ENCODE peak calls at places on chromosomes 16 and 17, in six cellular contexts. Z is cardiac fibroblast, Q is left lung, W is ELR, U is GM12891, V is nucleus accumbens. R is an unnamed sample.

GRCh38 chr16:54242199-54242598 is 44.4 kb downstream of the IRX3 start:
- DNase-seq in Z (no peak), Q (no peak), W (peak), U (no peak), V (no peak), R (no peak)

GRCh38 chr17:31580331-31581021 is 189.0 kb downstream of the RAB11FIP4 start:
- DNase-seq in Z (peak), Q (peak), W (peak), U (no peak), V (no peak), R (peak)

GRCh38 chr17:1162116-1162855 is 17.5 kb downstream of the ABR start:
- DNase-seq in Z (no peak), Q (peak), W (no peak), U (no peak), V (no peak), R (no peak)

GRCh38 chr17:57537524-57538410 is 207.3 kb downstream of the CCDC182 start:
- DNase-seq in Z (no peak), Q (peak), W (no peak), U (peak), V (no peak), R (no peak)

GRCh38 chr16:50598936-50599361 is 50.8 kb downstream of the NKD1 start:
- DNase-seq in Z (no peak), Q (no peak), W (no peak), U (no peak), V (no peak), R (no peak)

GRCh38 chr17:57080708-57081107 is 4.3 kb upstream of the AKAP1 start:
- DNase-seq in Z (peak), Q (no peak), W (peak), U (no peak), V (no peak), R (no peak)

GRCh38 chr16:74485916-74486315 is 64.6 kb upstream of the CLEC18B start:
- DNase-seq in Z (no peak), Q (no peak), W (no peak), U (no peak), V (no peak), R (no peak)

GRCh38 chr17:75504347-75505151 is 10.8 kb downstream of the CASKIN2 start:
- DNase-seq in Z (no peak), Q (peak), W (peak), U (peak), V (no peak), R (no peak)

GRCh38 chr16:1464894-1465566 is 9.8 kb downstream of the CLCN7 start:
- DNase-seq in Z (no peak), Q (peak), W (no peak), U (no peak), V (no peak), R (no peak)

GRCh38 chr16:89723279-89724250 is 2.2 kb downstream of the ZNF276 start:
- DNase-seq in Z (no peak), Q (no peak), W (no peak), U (no peak), V (peak), R (no peak)

GRCh38 chr16:67543582-67543981 is 15.0 kb downstream of the RIPOR1 start:
- DNase-seq in Z (no peak), Q (no peak), W (no peak), U (no peak), V (no peak), R (no peak)

GRCh38 chr17:48990882-48991357 is 6.3 kb upstream of the IGF2BP1 start:
- DNase-seq in Z (no peak), Q (no peak), W (no peak), U (no peak), V (no peak), R (no peak)

GRCh38 chr17:68290268-68290954 is 516 bp downstream of the SLC16A6 start:
- DNase-seq in Z (no peak), Q (peak), W (peak), U (no peak), V (peak), R (no peak)

GRCh38 chr17:61179316-61179715 is 220.3 kb upstream of the TBX2 start:
- DNase-seq in Z (no peak), Q (no peak), W (no peak), U (no peak), V (no peak), R (no peak)

GRCh38 chr17:27244481-27245223 is 49.3 kb upstream of the WSB1 start:
- DNase-seq in Z (peak), Q (peak), W (peak), U (no peak), V (no peak), R (peak)

GRCh38 chr17:10649031-10649430 is 8.1 kb downstream of the MYH3 start:
- DNase-seq in Z (peak), Q (no peak), W (peak), U (no peak), V (no peak), R (no peak)

GRCh38 chr16:11797957-11798299 is 870 bp upstream of the ZC3H7A start:
- DNase-seq in Z (peak), Q (no peak), W (peak), U (no peak), V (no peak), R (no peak)

GRCh38 chr17:63694229-63694973 is 5.5 kb downstream of the LIMD2 start:
- DNase-seq in Z (no peak), Q (no peak), W (no peak), U (no peak), V (no peak), R (no peak)

GRCh38 chr16:27242868-27243590 is 25.5 kb downstream of the NSMCE1 start:
- DNase-seq in Z (peak), Q (no peak), W (peak), U (no peak), V (no peak), R (peak)

GRCh38 chr16:89103156-89103555 is 9.5 kb downstream of the ACSF3 start:
- DNase-seq in Z (no peak), Q (peak), W (no peak), U (no peak), V (no peak), R (no peak)

GRCh38 chr16:50448522-50448921 is 79.7 kb upstream of the BRD7 start:
- DNase-seq in Z (no peak), Q (no peak), W (peak), U (no peak), V (no peak), R (no peak)

GRCh38 chr17:31789707-31790505 is 69.1 kb downstream of the COPRS start:
- DNase-seq in Z (no peak), Q (no peak), W (no peak), U (no peak), V (no peak), R (no peak)

GRCh38 chr16:86508947-86509758 is 1.2 kb upstream of the FOXF1 start:
- DNase-seq in Z (peak), Q (peak), W (peak), U (no peak), V (no peak), R (peak)

GRCh38 chr16:4574919-4575705 is 19.0 kb downstream of the C16orf96 start:
- DNase-seq in Z (no peak), Q (no peak), W (no peak), U (no peak), V (no peak), R (no peak)

GRCh38 chr16:72815348-72816318 is 232.3 kb downstream of the ZFHX3 start:
- DNase-seq in Z (no peak), Q (no peak), W (no peak), U (no peak), V (no peak), R (no peak)

GRCh38 chr17:2792541-2793169 is 3.6 kb upstream of the RAP1GAP2 start:
- DNase-seq in Z (no peak), Q (peak), W (no peak), U (no peak), V (no peak), R (no peak)

GRCh38 chr17:10111907-10112452 is 86.4 kb downstream of the GAS7 start:
- DNase-seq in Z (no peak), Q (no peak), W (no peak), U (no peak), V (peak), R (no peak)

GRCh38 chr17:74618446-74618845 is 5.1 kb downstream of the CD300E start:
- DNase-seq in Z (no peak), Q (no peak), W (no peak), U (no peak), V (no peak), R (no peak)

GRCh38 chr16:21953541-21953902 is 361 bp downstream of the UQCRC2 start:
- DNase-seq in Z (no peak), Q (no peak), W (no peak), U (no peak), V (no peak), R (no peak)

GRCh38 chr17:76753061-76753961 is 15.4 kb downstream of the MFSD11 start:
- DNase-seq in Z (no peak), Q (no peak), W (no peak), U (no peak), V (no peak), R (no peak)

GRCh38 chr17:70314506-70314905 is 145.2 kb downstream of the KCNJ2 start:
- DNase-seq in Z (no peak), Q (no peak), W (peak), U (no peak), V (no peak), R (no peak)

GRCh38 chr17:37833237-37833859 is 88.5 kb upstream of the HNF1B start:
- DNase-seq in Z (no peak), Q (no peak), W (no peak), U (no peak), V (no peak), R (no peak)

GRCh38 chr16:81493755-81494433 is 49.3 kb downstream of the CMIP start:
- DNase-seq in Z (peak), Q (peak), W (peak), U (no peak), V (no peak), R (no peak)

GRCh38 chr17:42132941-42133340 is 10.3 kb downstream of the HSPB9 start:
- DNase-seq in Z (peak), Q (peak), W (peak), U (no peak), V (peak), R (no peak)

GRCh38 chr16:81786321-81786720 is 7.2 kb downstream of the PLCG2 start:
- DNase-seq in Z (peak), Q (no peak), W (peak), U (no peak), V (no peak), R (no peak)

GRCh38 chr17:15463363-15463762 is 4.1 kb downstream of the CDRT4 start:
- DNase-seq in Z (peak), Q (no peak), W (peak), U (no peak), V (peak), R (peak)

GRCh38 chr16:53207810-53208752 is 153.3 kb downstream of the CHD9 start:
- DNase-seq in Z (peak), Q (no peak), W (peak), U (peak), V (peak), R (peak)

GRCh38 chr17:50184057-50184456 is 17.4 kb downstream of the COL1A1 start:
- DNase-seq in Z (peak), Q (peak), W (peak), U (no peak), V (no peak), R (no peak)

GRCh38 chr16:17566656-17567450 is 96.1 kb upstream of the XYLT1 start:
- DNase-seq in Z (no peak), Q (no peak), W (no peak), U (no peak), V (no peak), R (no peak)

R was measured in uterus.